ENCODE peak calls at places on chromosomes 16 and 17, in eight cellular contexts. P is A549, Z is ascending aorta, Y is esophagus squamous epithelium, Q is heart right ventricle, F is heart left ventricle, S is cardiac muscle cell, R is GM23338. I is an unnamed sample. For H3K4me1, the result is how much of the 10 kb centered on the place peaks cover.

GRCh38 chr16:89869911-89870310 is 3.5 kb upstream of the TCF25 start:
- DNase-seq in F (no peak), P (no peak), R (no peak), Z (no peak), S (no peak), Y (no peak), Q (no peak), I (no peak)

GRCh38 chr17:69287168-69287567 is 39.8 kb downstream of the ABCA5 start:
- DNase-seq in Y (no peak), F (no peak), S (no peak), Q (no peak), Z (no peak), R (no peak), P (no peak), I (no peak)

GRCh38 chr16:5885521-5885920 is 787.9 kb upstream of the EEF2KMT start:
- DNase-seq in P (no peak), R (no peak), Z (no peak), S (no peak), F (no peak), Q (no peak), Y (no peak), I (no peak)

GRCh38 chr16:88650749-88651275 is at the start of gene CYBA:
- DNase-seq in R (peak), P (peak), Y (no peak), Q (peak), S (peak), F (peak), Z (peak), I (peak)

GRCh38 chr16:28105954-28106353 is 42.4 kb upstream of the GSG1L start:
- DNase-seq in Z (no peak), Y (no peak), Q (no peak), S (no peak), R (no peak), P (no peak), F (no peak), I (no peak)

GRCh38 chr17:17628388-17629008 is 37.0 kb upstream of the PEMT start:
- DNase-seq in S (no peak), Q (no peak), R (no peak), Z (no peak), F (no peak), P (no peak), Y (no peak), I (no peak)

GRCh38 chr16:55562936-55563335 is 3.5 kb upstream of the CAPNS2 start:
- DNase-seq in S (no peak), R (no peak), Z (no peak), Q (no peak), F (no peak), P (no peak), Y (no peak), I (no peak)

GRCh38 chr16:3264137-3265036 is 8.0 kb upstream of the MEFV start:
- DNase-seq in Z (peak), S (peak), P (peak), Y (peak), Q (peak), R (peak), F (peak), I (peak)

GRCh38 chr16:81497690-81498089 is 53.1 kb downstream of the CMIP start:
- DNase-seq in F (no peak), R (peak), Z (no peak), P (no peak), Q (no peak), S (no peak), Y (no peak), I (no peak)

GRCh38 chr16:53509906-53510703 is 7.1 kb upstream of the AKTIP start:
- DNase-seq in Z (no peak), R (peak), F (peak), P (peak), S (peak), Q (peak), Y (no peak), I (peak)

GRCh38 chr17:42403150-42403549 is 14.9 kb upstream of the STAT3 start:
- DNase-seq in Z (no peak), P (no peak), F (no peak), Y (no peak), Q (no peak), S (peak), R (peak), I (no peak)

GRCh38 chr17:61139219-61139618 is 260.4 kb upstream of the TBX2 start:
- DNase-seq in R (no peak), Y (no peak), S (no peak), Q (no peak), Z (no peak), P (no peak), F (no peak), I (no peak)

GRCh38 chr16:46753015-46753414 is 4.9 kb upstream of the MYLK3 start:
- DNase-seq in Q (no peak), Y (no peak), S (no peak), F (no peak), Z (no peak), R (no peak), P (no peak), I (no peak)

GRCh38 chr16:48607056-48607825 is 2.7 kb downstream of the N4BP1 start:
- DNase-seq in P (no peak), Z (no peak), R (no peak), S (no peak), F (no peak), Y (no peak), Q (no peak), I (peak)

GRCh38 chr16:83549836-83550569 is 257.8 kb upstream of the HSBP1 start:
- DNase-seq in P (no peak), F (no peak), Y (no peak), R (no peak), Z (no peak), Q (no peak), S (no peak), I (no peak)

GRCh38 chr17:50330151-50330753 is 15.7 kb upstream of the XYLT2 start:
- DNase-seq in F (no peak), S (no peak), Q (no peak), Z (no peak), R (no peak), P (no peak), Y (no peak), I (no peak)

GRCh38 chr17:21417921-21418320 is 41.8 kb downstream of the KCNJ12 start:
- DNase-seq in S (no peak), F (no peak), R (no peak), Q (no peak), Z (no peak), P (no peak), Y (no peak), I (no peak)

GRCh38 chr17:40112718-40113109 is 9.1 kb upstream of the MSL1 start:
- DNase-seq in Z (no peak), Y (no peak), S (no peak), F (peak), R (no peak), P (no peak), Q (no peak), I (no peak)

GRCh38 chr16:89095401-89095974 is 1.8 kb downstream of the ACSF3 start:
- DNase-seq in F (no peak), Y (no peak), R (peak), Z (no peak), Q (no peak), P (no peak), S (no peak), I (no peak)

GRCh38 chr17:63498621-63499195 is 21.8 kb downstream of the ACE start:
- DNase-seq in F (no peak), S (no peak), R (no peak), Z (no peak), P (no peak), Y (no peak), Q (no peak), I (no peak)

GRCh38 chr16:56606688-56607618 is 1.4 kb upstream of the MT2A start:
- DNase-seq in R (peak), F (peak), S (no peak), Q (peak), Z (peak), P (peak), Y (peak), I (peak)

GRCh38 chr17:58317421-58318064 is 11.1 kb downstream of the TSPOAP1 start:
- DNase-seq in R (peak), Z (no peak), F (peak), S (peak), Q (no peak), Y (no peak), P (peak), I (no peak)

GRCh38 chr17:72126575-72127486 is 6.0 kb downstream of the SOX9 start:
- DNase-seq in Q (no peak), P (peak), R (no peak), Z (no peak), S (no peak), F (no peak), Y (no peak), I (no peak)

GRCh38 chr17:76791053-76791980 is 53.4 kb downstream of the MFSD11 start:
- DNase-seq in P (peak), Y (no peak), Q (peak), S (no peak), Z (no peak), F (no peak), R (no peak), I (no peak)

GRCh38 chr17:79683365-79683764 is 47.4 kb upstream of the ENPP7 start:
- DNase-seq in S (no peak), Y (no peak), R (no peak), Q (no peak), Z (no peak), P (no peak), F (no peak), I (no peak)

GRCh38 chr17:41464682-41465081 is 2.5 kb downstream of the KRT32 start:
- DNase-seq in Y (no peak), Z (no peak), R (no peak), P (peak), S (peak), F (peak), Q (peak), I (peak)

GRCh38 chr17:72412650-72413076 is 291.8 kb downstream of the SOX9 start:
- DNase-seq in Q (no peak), P (no peak), R (no peak), S (no peak), F (no peak), Y (no peak), Z (no peak), I (no peak)

DNA sequence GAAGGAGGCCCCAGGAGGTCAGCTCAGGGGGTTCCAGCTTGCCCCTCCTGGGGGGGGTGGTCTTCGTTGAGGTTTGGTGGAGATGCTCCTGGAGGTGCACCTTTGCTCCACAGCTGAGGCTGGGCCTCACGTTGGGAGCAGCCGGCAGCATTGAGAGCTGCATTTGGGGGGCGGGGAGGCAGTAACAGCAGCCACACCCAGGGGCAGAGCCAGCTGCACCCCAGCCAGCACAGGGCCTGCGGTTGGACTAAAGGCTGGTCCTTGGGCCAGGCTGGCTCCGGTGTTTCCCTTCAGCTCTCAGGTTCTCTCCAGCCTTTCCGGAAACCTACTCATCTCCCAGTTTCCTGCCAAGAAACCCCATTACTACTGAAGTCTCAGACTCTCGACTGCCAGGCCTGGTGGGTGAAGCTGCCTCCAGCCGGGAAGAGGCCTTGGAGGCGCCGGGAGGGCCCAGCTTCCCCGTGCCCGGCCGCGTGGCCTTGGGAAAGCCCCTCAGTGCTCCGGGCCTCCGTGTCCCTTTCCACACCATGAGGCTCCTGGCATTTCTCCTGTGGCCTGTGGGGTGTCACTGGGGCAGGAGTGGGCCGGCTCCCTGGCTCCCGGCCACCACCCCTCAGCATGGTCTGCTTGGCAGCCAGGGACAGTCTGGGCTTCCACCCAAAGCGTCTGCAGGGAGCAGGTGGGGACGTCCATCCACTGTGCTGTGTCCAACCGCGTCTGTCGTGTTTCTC is 14.0 kb upstream of the BAIAP2 start:
- DNase-seq in S (no peak), Q (peak), P (no peak), R (no peak), Y (no peak), F (peak), Z (no peak), I (peak)
- H3K4me1 ChIP-seq in S (under half), Q (under half), P (under half), R (under half), Y (under half), F (under half), Z (under half), I (under half)

DNA sequence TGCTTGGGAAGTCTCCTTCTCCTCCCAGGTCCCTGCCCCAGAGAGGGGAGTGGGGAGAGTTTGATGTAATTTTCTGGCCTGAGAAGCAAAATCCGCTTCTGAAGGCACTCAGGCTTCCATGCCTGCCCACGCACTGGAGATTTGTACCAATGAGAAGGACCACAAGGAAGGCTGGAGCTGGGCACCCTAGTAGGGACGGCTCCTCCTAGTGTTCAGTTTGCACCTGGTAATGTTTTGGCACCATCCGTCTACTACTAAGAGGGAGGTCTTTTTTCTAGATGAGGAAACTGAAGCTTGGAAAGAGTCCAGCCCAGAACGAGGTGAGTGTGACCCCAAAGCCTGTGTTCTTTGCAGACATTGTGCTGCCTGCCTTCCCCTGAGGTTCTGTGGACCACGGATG is 83.6 kb upstream of the NLRP1 start:
- DNase-seq in F (no peak), P (no peak), Y (no peak), Q (no peak), S (no peak), Z (no peak), R (peak), I (no peak)
- TF ChIP-seq CTCF in F (no peak), P (no peak), Y (no peak), Q (no peak), S (no peak), Z (no peak), R (peak), I (no peak)

GRCh38 chr16:65309294-65309850 is 187.5 kb upstream of the CDH11 start:
- DNase-seq in R (no peak), P (no peak), Y (no peak), Z (no peak), Q (no peak), S (no peak), F (no peak), I (no peak)

GRCh38 chr16:65305588-65305987 is 183.7 kb upstream of the CDH11 start:
- DNase-seq in S (no peak), P (no peak), R (no peak), Z (no peak), Y (no peak), F (no peak), Q (no peak), I (no peak)

GRCh38 chr16:65306722-65307121 is 184.9 kb upstream of the CDH11 start:
- DNase-seq in P (no peak), R (peak), Q (no peak), Z (no peak), Y (no peak), F (no peak), S (no peak), I (no peak)

GRCh38 chr16:65306313-65306712 is 184.4 kb upstream of the CDH11 start:
- DNase-seq in P (no peak), Y (no peak), S (no peak), Q (no peak), R (no peak), F (no peak), Z (no peak), I (no peak)

GRCh38 chr16:65308506-65308905 is 186.6 kb upstream of the CDH11 start:
- DNase-seq in S (no peak), Z (no peak), F (no peak), R (no peak), Y (no peak), P (no peak), Q (no peak), I (no peak)
- H3K27ac ChIP-seq in S (no peak), Z (no peak), F (no peak), R (no peak), Y (no peak), P (no peak), Q (no peak), I (no peak)

GRCh38 chr17:81520021-81520894 is 7.7 kb upstream of the ACTG1 start:
- DNase-seq in P (no peak), R (no peak), Z (no peak), S (peak), F (no peak), Q (no peak), Y (no peak), I (no peak)
- H3K4me1 ChIP-seq in P (under half), R (under half), Z (under half), S (under half), F (under half), Q (under half), Y (half or more), I (under half)

I was measured in lung.